ENCODE peak calls at places on chromosomes 2 and 18, in six cellular contexts. F is cardiac muscle cell; T is CD4-positive, alpha-beta T cell; L is colonic mucosa; N is brain microvascular endothelial cell; R is adrenal gland. D is an unnamed sample.

GRCh38 chr2:161409308-161409707 is 6.8 kb upstream of the TBR1 start:
- DNase-seq in F (no peak), T (no peak), L (no peak), N (no peak), R (no peak), D (no peak)

GRCh38 chr18:28041366-28041765 is 135.6 kb downstream of the CDH2 start:
- DNase-seq in F (peak), T (no peak), L (no peak), N (peak), R (no peak), D (no peak)

GRCh38 chr2:17816396-17817245 is at the start of gene MSGN1:
- DNase-seq in F (no peak), T (no peak), L (no peak), N (no peak), R (no peak), D (no peak)

GRCh38 chr2:191297031-191297430 is 51.8 kb downstream of the MYO1B start:
- DNase-seq in F (no peak), T (no peak), L (no peak), N (no peak), R (no peak), D (no peak)

GRCh38 chr2:157746234-157746950 is 117.7 kb upstream of the ACVR1C start:
- DNase-seq in F (peak), T (no peak), L (no peak), N (peak), R (no peak), D (no peak)

GRCh38 chr18:23943104-23943503 is 71.5 kb upstream of the TTC39C start:
- DNase-seq in F (no peak), T (no peak), L (no peak), N (no peak), R (no peak), D (peak)

GRCh38 chr2:101533611-101534601 is 59.0 kb upstream of the RFX8 start:
- DNase-seq in F (peak), T (no peak), L (no peak), N (no peak), R (no peak), D (peak)

GRCh38 chr18:21904856-21905255 is 164.3 kb downstream of the MIB1 start:
- DNase-seq in F (peak), T (no peak), L (no peak), N (no peak), R (peak), D (no peak)

GRCh38 chr2:122883849-122884248 is 1128.4 kb downstream of the TSN start:
- DNase-seq in F (no peak), T (no peak), L (no peak), N (no peak), R (no peak), D (no peak)

GRCh38 chr18:48808476-48808875 is 142.3 kb downstream of the SMAD7 start:
- DNase-seq in F (no peak), T (no peak), L (no peak), N (no peak), R (no peak), D (no peak)

GRCh38 chr2:241635756-241636155 is 1.2 kb downstream of the THAP4 start:
- DNase-seq in F (peak), T (no peak), L (no peak), N (no peak), R (no peak), D (no peak)

GRCh38 chr2:218995561-218995960 is 2.3 kb upstream of the CRYBA2 start:
- DNase-seq in F (no peak), T (no peak), L (no peak), N (no peak), R (no peak), D (no peak)

GRCh38 chr2:218997730-218998129 is 4.5 kb upstream of the CRYBA2 start:
- DNase-seq in F (no peak), T (no peak), L (no peak), N (no peak), R (no peak), D (no peak)

GRCh38 chr2:218995972-218996644 is 2.9 kb upstream of the CRYBA2 start:
- DNase-seq in F (peak), T (peak), L (peak), N (peak), R (peak), D (peak)

GRCh38 chr2:218998414-218999002 is 5.3 kb upstream of the CRYBA2 start:
- DNase-seq in F (no peak), T (no peak), L (no peak), N (no peak), R (no peak), D (no peak)

GRCh38 chr2:218996937-218997336 is 3.7 kb upstream of the CRYBA2 start:
- DNase-seq in F (no peak), T (no peak), L (peak), N (no peak), R (no peak), D (no peak)
- H3K27ac ChIP-seq in F (no peak), T (no peak), L (peak), N (no peak), R (no peak), D (no peak)

DNA sequence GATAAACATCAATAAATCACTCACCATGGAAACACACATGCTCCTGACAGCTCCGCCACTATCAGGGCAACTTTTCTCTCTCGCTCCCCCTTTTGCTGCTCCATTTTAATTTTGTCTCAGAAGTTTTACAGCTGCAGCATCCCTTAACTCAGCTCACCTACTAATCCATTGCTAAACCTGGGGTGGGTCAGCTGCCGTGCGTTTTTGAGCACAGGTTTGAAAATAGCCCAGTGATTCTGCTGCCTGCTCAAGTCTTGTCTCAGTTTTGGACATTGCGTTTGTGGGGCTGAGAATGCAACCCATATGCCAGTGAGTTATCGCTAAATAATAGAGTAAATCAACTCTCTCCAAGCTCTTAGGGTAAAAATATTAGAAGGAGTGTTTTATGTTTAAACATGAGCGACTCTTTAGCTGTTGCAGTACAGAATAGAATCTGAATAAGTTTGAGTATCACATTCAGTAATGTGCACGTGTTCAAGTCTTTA is 2.1 kb downstream of the TSHZ1 start:
- DNase-seq in F (no peak), T (no peak), L (peak), N (no peak), R (no peak), D (no peak)
- H3K27ac ChIP-seq in F (no peak), T (peak), L (peak), N (no peak), R (peak), D (no peak)

GRCh38 chr2:151357359-151357758 is at the start of gene TNFAIP6:
- DNase-seq in F (peak), T (no peak), L (no peak), N (peak), R (no peak), D (no peak)
- H3K27ac ChIP-seq in F (no peak), T (no peak), L (no peak), N (peak), R (peak), D (no peak)

GRCh38 chr2:206232287-206233035 is 42.0 kb upstream of the ZDBF2 start:
- DNase-seq in F (peak), T (no peak), L (no peak), N (no peak), R (no peak), D (no peak)
- H3K27ac ChIP-seq in F (no peak), T (no peak), L (no peak), N (no peak), R (no peak), D (no peak)

GRCh38 chr2:159129807-159130206 is 156.7 kb downstream of the WDSUB1 start:
- DNase-seq in F (no peak), T (no peak), L (no peak), N (no peak), R (no peak), D (peak)

GRCh38 chr2:159130302-159130701 is 156.2 kb downstream of the WDSUB1 start:
- DNase-seq in F (no peak), T (no peak), L (no peak), N (no peak), R (no peak), D (no peak)

GRCh38 chr2:159133795-159134194 is 152.7 kb downstream of the WDSUB1 start:
- DNase-seq in F (peak), T (no peak), L (no peak), N (peak), R (no peak), D (no peak)

GRCh38 chr2:159131267-159131790 is 155.2 kb downstream of the WDSUB1 start:
- DNase-seq in F (no peak), T (no peak), L (no peak), N (no peak), R (no peak), D (no peak)

GRCh38 chr2:159131882-159132281 is 154.6 kb downstream of the WDSUB1 start:
- DNase-seq in F (peak), T (no peak), L (no peak), N (peak), R (no peak), D (no peak)
- H3K27ac ChIP-seq in F (no peak), T (no peak), L (no peak), N (peak), R (peak), D (peak)

GRCh38 chr2:47334356-47335136 is 68.4 kb upstream of the MSH2 start:
- DNase-seq in F (no peak), T (no peak), L (no peak), N (peak), R (no peak), D (no peak)

GRCh38 chr2:47339745-47340541 is 63.0 kb upstream of the MSH2 start:
- DNase-seq in F (peak), T (no peak), L (peak), N (peak), R (no peak), D (no peak)

GRCh38 chr2:47336259-47337238 is 66.4 kb upstream of the MSH2 start:
- DNase-seq in F (peak), T (no peak), L (peak), N (peak), R (no peak), D (no peak)
- H3K27ac ChIP-seq in F (no peak), T (no peak), L (peak), N (no peak), R (peak), D (no peak)

GRCh38 chr18:3593381-3593903 is 143.5 kb downstream of the TGIF1 start:
- DNase-seq in F (peak), T (no peak), L (no peak), N (peak), R (peak), D (no peak)
- H3K27ac ChIP-seq in F (peak), T (peak), L (peak), N (peak), R (peak), D (peak)

D was measured in upper lobe of left lung.